ENCODE peak calls at places on chromosomes 6 and 20, in four cellular contexts. One of them, this sample, is unnamed.

GRCh38 chr6:159163901-159164370 is 5.3 kb upstream of the FNDC1 start:
- DNase-seq in RWPE1: no peak
- DNase-seq in CD4-positive, alpha-beta T cell: no peak
- DNase-seq in vagina: no peak
- DNase-seq in this sample: peak

GRCh38 chr20:43459022-43459942 is 1.6 kb downstream of the SRSF6 start:
- DNase-seq in RWPE1: no peak
- DNase-seq in CD4-positive, alpha-beta T cell: no peak
- DNase-seq in vagina: no peak
- DNase-seq in this sample: peak

GRCh38 chr20:43751167-43752050 is 24.6 kb upstream of the GTSF1L start:
- DNase-seq in RWPE1: peak
- DNase-seq in CD4-positive, alpha-beta T cell: no peak
- DNase-seq in vagina: no peak
- DNase-seq in this sample: peak

GRCh38 chr6:158061709-158062461 is 80.2 kb downstream of the SYNJ2 start:
- DNase-seq in RWPE1: no peak
- DNase-seq in CD4-positive, alpha-beta T cell: no peak
- DNase-seq in vagina: no peak
- DNase-seq in this sample: no peak

GRCh38 chr6:108942556-108943492 is 94.6 kb downstream of the ARMC2 start:
- DNase-seq in RWPE1: no peak
- DNase-seq in CD4-positive, alpha-beta T cell: peak
- DNase-seq in vagina: no peak
- DNase-seq in this sample: no peak

GRCh38 chr20:53945478-53945877 is 124.9 kb downstream of the BCAS1 start:
- DNase-seq in RWPE1: no peak
- DNase-seq in CD4-positive, alpha-beta T cell: no peak
- DNase-seq in vagina: peak
- DNase-seq in this sample: no peak

GRCh38 chr20:19775353-19776201 is 17.5 kb downstream of the RIN2 start:
- DNase-seq in RWPE1: no peak
- DNase-seq in CD4-positive, alpha-beta T cell: no peak
- DNase-seq in vagina: no peak
- DNase-seq in this sample: no peak

GRCh38 chr20:58511364-58511763 is 3.8 kb downstream of the APCDD1L start:
- DNase-seq in RWPE1: no peak
- DNase-seq in CD4-positive, alpha-beta T cell: no peak
- DNase-seq in vagina: peak
- DNase-seq in this sample: peak

GRCh38 chr6:144190593-144190992 is 40.3 kb downstream of the STX11 start:
- DNase-seq in RWPE1: peak
- DNase-seq in CD4-positive, alpha-beta T cell: no peak
- DNase-seq in vagina: no peak
- DNase-seq in this sample: peak

GRCh38 chr20:44966030-44966961 is at the start of gene STK4:
- DNase-seq in RWPE1: peak
- DNase-seq in CD4-positive, alpha-beta T cell: peak
- DNase-seq in vagina: peak
- DNase-seq in this sample: peak
- TF ChIP-seq CTCF in RWPE1: peak
- TF ChIP-seq CTCF in CD4-positive, alpha-beta T cell: peak
- TF ChIP-seq CTCF in vagina: peak
- TF ChIP-seq CTCF in this sample: peak

GRCh38 chr20:50987493-50988210 is 29.0 kb downstream of the MOCS3 start:
- DNase-seq in RWPE1: peak
- DNase-seq in CD4-positive, alpha-beta T cell: peak
- DNase-seq in vagina: no peak
- DNase-seq in this sample: peak
- TF ChIP-seq CTCF in RWPE1: peak
- TF ChIP-seq CTCF in CD4-positive, alpha-beta T cell: peak
- TF ChIP-seq CTCF in vagina: peak
- TF ChIP-seq CTCF in this sample: peak

DNA sequence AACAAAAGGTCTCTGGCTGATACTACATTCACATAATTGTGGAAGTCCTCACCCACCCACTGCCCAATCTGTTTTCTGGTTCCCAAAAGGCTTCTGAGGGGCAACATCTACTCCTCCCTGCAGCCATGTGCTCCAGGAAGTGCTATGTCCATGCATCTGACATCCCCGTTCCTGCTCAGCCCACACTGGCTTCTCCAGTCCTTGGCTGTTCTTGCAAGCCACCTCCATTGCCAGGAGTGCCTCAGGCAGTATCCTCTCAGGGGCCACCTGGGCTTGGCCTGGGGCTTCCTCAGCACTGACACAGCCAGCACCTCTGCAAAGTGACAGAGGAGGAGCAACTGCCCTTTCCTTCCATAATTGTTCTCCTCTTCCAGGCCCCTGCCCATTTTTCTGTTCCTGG is 18.3 kb downstream of the ARHGAP18 start:
- DNase-seq in RWPE1: no peak
- DNase-seq in CD4-positive, alpha-beta T cell: no peak
- DNase-seq in vagina: no peak
- DNase-seq in this sample: no peak
- TF ChIP-seq CTCF in RWPE1: no peak
- TF ChIP-seq CTCF in CD4-positive, alpha-beta T cell: no peak
- TF ChIP-seq CTCF in vagina: no peak
- TF ChIP-seq CTCF in this sample: no peak

DNA sequence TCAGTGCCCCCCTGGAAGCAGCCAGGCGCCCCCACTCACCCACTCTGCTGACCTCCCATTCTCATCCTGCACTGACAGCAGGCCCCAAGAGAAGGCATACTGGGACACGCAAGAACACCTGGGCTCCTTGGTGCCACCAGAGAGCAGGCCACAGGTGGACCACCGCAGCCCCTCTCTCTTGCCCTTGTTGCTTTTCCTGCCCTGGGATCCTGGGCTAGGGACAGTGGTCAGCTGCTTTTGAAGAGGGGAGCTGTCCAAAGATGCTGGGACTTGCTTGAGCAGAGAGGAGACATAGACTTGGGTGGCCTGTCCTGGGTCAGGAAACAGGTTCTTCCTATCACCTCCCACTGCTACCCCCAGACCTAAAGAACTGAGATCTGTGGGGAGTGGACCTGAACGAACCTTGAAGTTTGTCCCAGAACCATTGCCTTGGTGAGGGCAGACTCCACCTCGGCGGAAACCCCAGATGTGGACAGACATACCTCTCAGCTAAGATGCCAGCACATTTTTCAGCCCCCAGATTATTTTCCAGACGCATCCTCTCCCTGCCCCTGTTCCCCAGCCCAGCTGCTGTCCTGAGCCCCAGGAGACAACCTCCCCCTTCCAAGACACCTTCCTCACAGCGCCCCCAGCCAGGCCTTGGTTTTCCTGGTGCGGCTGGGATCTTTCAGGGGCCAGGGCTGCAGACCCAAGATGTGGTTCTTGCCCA is 1.1 kb downstream of the GLP1R start:
- DNase-seq in RWPE1: no peak
- DNase-seq in CD4-positive, alpha-beta T cell: no peak
- DNase-seq in vagina: no peak
- DNase-seq in this sample: no peak
- TF ChIP-seq CTCF in RWPE1: no peak
- TF ChIP-seq CTCF in CD4-positive, alpha-beta T cell: no peak
- TF ChIP-seq CTCF in vagina: no peak
- TF ChIP-seq CTCF in this sample: no peak